ENCODE peak calls at places on chromosomes 16 and 17, in five cellular contexts. P is GM23338, Z is mammary epithelial cell, O is IMR-90, X is trophoblast cell. I is an unnamed sample.

GRCh38 chr16:27424772-27425498 is 23.0 kb downstream of the IL21R start:
- DNase-seq in P (no peak), Z (no peak), O (no peak), X (no peak), I (no peak)

GRCh38 chr17:39196820-39197331 is 593 bp downstream of the CACNB1 start:
- DNase-seq in P (peak), Z (no peak), O (no peak), X (no peak), I (no peak)

GRCh38 chr17:17886253-17886652 is 49.5 kb upstream of the SREBF1 start:
- DNase-seq in P (no peak), Z (no peak), O (no peak), X (peak), I (no peak)

GRCh38 chr17:38852771-38853291 is 690 bp downstream of the RPL23 start:
- DNase-seq in P (no peak), Z (no peak), O (no peak), X (no peak), I (no peak)

GRCh38 chr17:79183221-79184158 is 108.9 kb downstream of the ENGASE start:
- DNase-seq in P (peak), Z (peak), O (no peak), X (no peak), I (no peak)

GRCh38 chr17:42387663-42388380 is 420 bp downstream of the STAT3 start:
- DNase-seq in P (peak), Z (peak), O (no peak), X (peak), I (no peak)

GRCh38 chr17:48719642-48720262 is 2.6 kb downstream of the PRAC1 start:
- DNase-seq in P (peak), Z (no peak), O (no peak), X (peak), I (no peak)

GRCh38 chr16:89367538-89368059 is 122.8 kb downstream of the ANKRD11 start:
- DNase-seq in P (no peak), Z (no peak), O (no peak), X (no peak), I (no peak)

GRCh38 chr16:85491798-85492616 is 121.1 kb upstream of the GSE1 start:
- DNase-seq in P (peak), Z (no peak), O (no peak), X (peak), I (no peak)

GRCh38 chr17:751269-752001 is 629 bp downstream of the GEMIN4 start:
- DNase-seq in P (peak), Z (peak), O (peak), X (peak), I (no peak)

GRCh38 chr17:67377727-67378443 is 804 bp downstream of the PITPNC1 start:
- DNase-seq in P (peak), Z (peak), O (peak), X (peak), I (no peak)

GRCh38 chr16:57394444-57394843 is 10.1 kb upstream of the CCL17 start:
- DNase-seq in P (no peak), Z (peak), O (no peak), X (peak), I (no peak)

GRCh38 chr16:12729448-12729847 is 74.2 kb downstream of the CPPED1 start:
- DNase-seq in P (no peak), Z (peak), O (peak), X (no peak), I (no peak)

GRCh38 chr17:61464121-61464905 is 12.1 kb downstream of the TBX4 start:
- DNase-seq in P (peak), Z (no peak), O (no peak), X (no peak), I (no peak)

GRCh38 chr17:45782889-45783592 is 1.1 kb upstream of the CRHR1 start:
- DNase-seq in P (peak), Z (no peak), O (no peak), X (peak), I (no peak)

GRCh38 chr17:31803494-31804213 is 55.4 kb downstream of the COPRS start:
- DNase-seq in P (no peak), Z (no peak), O (peak), X (peak), I (no peak)

GRCh38 chr17:58756246-58757161 is 850 bp downstream of the PPM1E start:
- DNase-seq in P (peak), Z (no peak), O (no peak), X (peak), I (no peak)

GRCh38 chr17:37698856-37699255 is 46.0 kb downstream of the HNF1B start:
- DNase-seq in P (no peak), Z (peak), O (no peak), X (no peak), I (no peak)

GRCh38 chr17:2018716-2019490 is 6.2 kb downstream of the RTN4RL1 start:
- DNase-seq in P (no peak), Z (no peak), O (no peak), X (no peak), I (no peak)

GRCh38 chr17:66351053-66351452 is 48.6 kb downstream of the PRKCA start:
- DNase-seq in P (no peak), Z (no peak), O (no peak), X (no peak), I (no peak)

GRCh38 chr16:67395458-67396158 is 2.3 kb upstream of the TPPP3 start:
- DNase-seq in P (no peak), Z (peak), O (peak), X (no peak), I (no peak)

GRCh38 chr17:15456972-15457722 is 10.3 kb downstream of the CDRT4 start:
- DNase-seq in P (no peak), Z (no peak), O (peak), X (peak), I (no peak)

GRCh38 chr16:4505356-4506153 is 29.4 kb downstream of the HMOX2 start:
- DNase-seq in P (no peak), Z (no peak), O (no peak), X (no peak), I (no peak)

GRCh38 chr16:5604770-5605169 is 507.2 kb upstream of the EEF2KMT start:
- DNase-seq in P (peak), Z (no peak), O (no peak), X (peak), I (no peak)

GRCh38 chr17:76544123-76544915 is 4.5 kb downstream of the PRCD start:
- DNase-seq in P (peak), Z (no peak), O (no peak), X (no peak), I (no peak)

GRCh38 chr16:85515830-85516397 is 97.2 kb upstream of the GSE1 start:
- DNase-seq in P (no peak), Z (no peak), O (no peak), X (peak), I (no peak)

GRCh38 chr17:42878123-42878880 is 22.3 kb upstream of the G6PC1 start:
- DNase-seq in P (peak), Z (no peak), O (no peak), X (peak), I (no peak)

GRCh38 chr16:27241658-27242057 is 26.9 kb downstream of the NSMCE1 start:
- DNase-seq in P (no peak), Z (no peak), O (peak), X (peak), I (no peak)

DNA sequence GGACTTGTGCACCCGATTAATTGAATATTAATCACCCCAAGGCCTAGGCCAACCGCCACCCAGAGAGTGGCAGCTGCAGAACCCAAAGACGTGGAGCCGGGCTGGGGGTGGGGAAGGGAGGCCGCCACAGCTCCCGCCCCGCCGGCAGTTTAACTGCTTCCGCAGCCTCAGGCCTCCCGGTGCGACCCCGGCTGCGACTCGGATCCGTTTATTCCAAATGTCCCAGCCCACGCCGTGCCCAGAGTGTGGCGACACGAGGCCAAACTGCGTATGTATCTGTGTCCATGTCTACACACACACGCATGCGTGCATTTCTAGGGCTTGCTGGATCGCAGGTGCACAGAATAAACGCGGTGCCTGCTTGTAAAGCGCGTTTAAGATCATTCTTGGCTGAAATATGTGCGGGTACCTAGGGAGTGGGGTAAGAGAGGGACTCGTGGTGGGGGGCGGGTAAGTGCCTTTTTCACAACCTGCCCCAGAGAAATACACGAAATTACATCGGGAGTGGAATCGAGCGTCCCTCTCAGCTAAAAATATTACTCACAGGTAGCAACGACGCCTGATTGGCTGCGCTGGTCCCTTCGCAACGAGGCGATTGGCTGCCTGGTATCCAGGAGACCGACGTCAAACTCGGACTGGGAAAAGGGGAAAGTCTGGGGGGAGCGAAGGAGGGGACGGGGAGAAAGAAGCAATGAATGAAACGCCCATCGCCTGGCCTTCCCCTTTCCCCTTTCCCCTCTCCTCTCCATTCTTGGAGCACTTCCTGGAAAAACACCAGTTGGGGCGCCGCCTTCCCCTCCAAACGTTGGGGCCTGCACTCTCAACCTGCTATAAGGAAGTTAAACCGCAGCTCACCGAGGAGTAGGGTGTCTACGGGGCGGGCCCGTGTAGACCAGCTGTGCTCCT is 1.0 kb upstream of the TOB1 start:
- DNase-seq in P (peak), Z (peak), O (peak), X (peak), I (no peak)
- H2AFZ ChIP-seq in P (peak), Z (peak), O (peak), X (peak), I (peak)

GRCh38 chr17:13003454-13003851 is 14.4 kb downstream of the ELAC2 start:
- DNase-seq in P (no peak), Z (no peak), O (no peak), X (no peak), I (no peak)

GRCh38 chr17:13002761-13003453 is 14.9 kb downstream of the ELAC2 start:
- DNase-seq in P (peak), Z (peak), O (peak), X (peak), I (no peak)

GRCh38 chr17:13003927-13004326 is 13.9 kb downstream of the ELAC2 start:
- DNase-seq in P (no peak), Z (no peak), O (no peak), X (no peak), I (no peak)

GRCh38 chr17:13000561-13000960 is 17.3 kb downstream of the ELAC2 start:
- DNase-seq in P (no peak), Z (no peak), O (no peak), X (no peak), I (no peak)

DNA sequence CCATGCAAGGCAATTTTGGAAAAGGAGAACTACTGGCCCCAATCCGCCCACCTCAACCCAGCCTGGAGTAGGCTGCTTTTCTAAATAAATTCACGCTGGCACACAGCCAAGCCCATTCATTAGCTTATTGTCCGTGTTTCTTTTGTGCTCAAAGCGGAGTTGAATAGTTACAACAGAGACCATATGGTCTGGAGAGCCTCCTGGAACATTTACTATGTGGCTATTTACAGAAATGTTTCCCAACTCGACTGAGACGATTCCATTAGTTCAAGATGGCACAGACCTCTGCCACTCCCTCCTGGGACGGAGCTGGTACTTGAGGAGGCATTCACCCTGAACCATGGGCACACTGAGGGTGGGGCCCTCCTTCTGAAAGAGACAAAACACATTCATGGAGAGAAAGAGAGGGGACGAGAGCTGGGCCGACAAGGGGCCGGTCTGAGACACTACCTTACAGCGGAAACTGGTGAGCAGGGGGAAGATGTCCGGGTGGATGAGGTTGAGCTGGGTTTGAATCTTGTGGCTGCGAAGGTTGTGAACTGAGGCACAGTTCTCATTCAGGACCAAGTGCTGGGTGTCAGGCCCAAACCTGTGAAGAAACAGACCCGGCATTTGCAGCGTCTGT is 15.7 kb downstream of the ELAC2 start:
- DNase-seq in P (no peak), Z (no peak), O (peak), X (no peak), I (no peak)
- H2AFZ ChIP-seq in P (no peak), Z (no peak), O (no peak), X (no peak), I (no peak)

GRCh38 chr17:78146881-78147280 is 696 bp downstream of the C17orf99 start:
- DNase-seq in P (no peak), Z (no peak), O (no peak), X (no peak), I (no peak)

GRCh38 chr17:78144146-78144719 is 2.0 kb upstream of the C17orf99 start:
- DNase-seq in P (no peak), Z (peak), O (peak), X (peak), I (no peak)

GRCh38 chr17:78146471-78146869 is 285 bp downstream of the C17orf99 start:
- DNase-seq in P (no peak), Z (no peak), O (no peak), X (no peak), I (no peak)

GRCh38 chr17:78143214-78144145 is 2.7 kb upstream of the C17orf99 start:
- DNase-seq in P (no peak), Z (no peak), O (no peak), X (no peak), I (no peak)

DNA sequence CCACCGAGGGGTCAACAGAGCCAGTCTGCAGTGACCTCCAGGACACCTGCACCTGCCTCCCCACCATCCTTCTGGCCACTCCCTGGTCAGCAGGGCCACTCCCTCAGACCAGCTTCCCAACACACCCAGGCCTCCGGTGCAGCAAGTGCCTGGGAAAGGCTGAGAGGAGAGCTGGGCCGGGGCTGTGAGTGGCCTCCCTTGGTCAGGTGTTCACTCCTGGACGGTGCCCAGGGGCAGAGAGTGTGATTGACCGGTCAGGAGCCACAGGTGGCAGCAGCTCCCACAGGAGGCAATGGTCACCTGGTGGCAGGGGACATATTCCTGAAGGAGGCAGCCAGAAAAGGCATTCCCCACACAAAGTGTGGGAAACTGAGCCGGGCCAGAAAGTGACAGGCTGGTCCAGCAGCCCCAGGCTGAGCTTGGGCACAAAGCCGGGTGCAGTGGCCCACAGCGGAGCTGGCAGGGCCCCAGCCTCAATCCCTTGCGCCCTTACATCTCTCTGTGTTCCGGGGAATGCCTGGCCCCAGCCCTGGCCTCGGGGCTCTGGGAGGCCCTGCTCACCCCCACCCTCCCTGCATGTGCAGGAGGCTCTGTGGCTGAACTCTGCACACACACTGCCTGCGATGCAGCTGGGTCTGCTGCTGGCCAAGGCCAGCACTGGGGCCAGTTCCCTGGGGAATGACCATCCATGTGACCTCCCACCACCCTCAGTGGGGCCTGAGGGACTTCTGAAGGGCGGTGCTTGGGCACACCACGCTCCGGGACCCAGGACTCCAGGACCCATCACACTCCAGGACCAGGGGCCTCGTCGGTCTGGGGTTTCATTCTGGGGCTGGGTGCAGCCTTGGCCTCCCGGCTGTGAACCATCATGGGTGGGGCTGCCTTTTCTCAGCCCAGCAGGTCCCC is 1.2 kb upstream of the C17orf99 start:
- DNase-seq in P (no peak), Z (no peak), O (no peak), X (no peak), I (no peak)
- H2AFZ ChIP-seq in P (no peak), Z (no peak), O (no peak), X (no peak), I (no peak)

DNA sequence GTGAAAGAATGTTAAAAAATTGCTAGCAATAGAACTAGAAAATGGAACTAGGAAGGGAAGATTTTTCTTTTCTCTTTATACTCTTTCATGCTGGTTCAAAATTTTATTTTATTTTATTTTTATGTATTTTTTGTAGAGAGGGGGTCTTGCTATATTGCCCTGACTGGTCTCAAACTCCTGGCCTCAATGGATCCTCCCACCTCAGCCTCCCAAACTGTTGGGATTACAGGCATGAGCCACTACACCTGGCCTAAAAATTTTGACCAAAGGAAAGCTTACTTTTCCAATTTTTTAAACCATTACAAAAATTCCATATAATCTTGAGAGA is 10.0 kb upstream of the TERF2 start:
- DNase-seq in P (no peak), Z (no peak), O (no peak), X (no peak), I (no peak)
- H2AFZ ChIP-seq in P (no peak), Z (no peak), O (no peak), X (no peak), I (no peak)

GRCh38 chr17:12909046-12909445 is 108.8 kb downstream of the ELAC2 start:
- DNase-seq in P (no peak), Z (no peak), O (no peak), X (peak), I (no peak)
- H2AFZ ChIP-seq in P (no peak), Z (no peak), O (no peak), X (no peak), I (no peak)